ENCODE peak calls at places on chromosomes 4 and X, in seven cellular contexts. One of them, this sample, is unnamed.

GRCh38 chrX:27186671-27187070 is 276.5 kb downstream of the PPP4R3C start:
- DNase-seq in right atrium auricular region: no peak
- DNase-seq in fibroblast of mammary gland: peak; percentile 32
- DNase-seq in kidney: no peak
- DNase-seq in choroid plexus epithelial cell: peak; percentile 54
- DNase-seq in CD8-positive, alpha-beta T cell: peak; percentile 51
- DNase-seq in GM12865: peak; percentile 29
- DNase-seq in this sample: no peak

GRCh38 chrX:135632353-135632752 is 81.1 kb upstream of the CT45A1 start:
- DNase-seq in GM12865: peak; percentile 53
- DNase-seq in choroid plexus epithelial cell: no peak
- DNase-seq in fibroblast of mammary gland: no peak
- DNase-seq in CD8-positive, alpha-beta T cell: no peak
- DNase-seq in kidney: no peak
- DNase-seq in right atrium auricular region: no peak
- DNase-seq in this sample: no peak

GRCh38 chr4:146210890-146211289 is 3.4 kb upstream of the REELD1 start:
- DNase-seq in choroid plexus epithelial cell: no peak
- DNase-seq in fibroblast of mammary gland: no peak
- DNase-seq in GM12865: no peak
- DNase-seq in kidney: no peak
- DNase-seq in right atrium auricular region: no peak
- DNase-seq in CD8-positive, alpha-beta T cell: no peak
- DNase-seq in this sample: no peak

GRCh38 chr4:25861951-25862410 is 807 bp downstream of the SEL1L3 start:
- DNase-seq in kidney: peak; percentile 77
- DNase-seq in GM12865: no peak
- DNase-seq in CD8-positive, alpha-beta T cell: peak; percentile 57
- DNase-seq in right atrium auricular region: no peak
- DNase-seq in choroid plexus epithelial cell: peak; percentile 43
- DNase-seq in fibroblast of mammary gland: peak; percentile 32
- DNase-seq in this sample: no peak

GRCh38 chrX:84501798-84502628 is at the start of gene HDX:
- DNase-seq in GM12865: peak; percentile 46
- DNase-seq in fibroblast of mammary gland: peak; percentile 82
- DNase-seq in kidney: peak; percentile 94
- DNase-seq in choroid plexus epithelial cell: peak; percentile 92
- DNase-seq in CD8-positive, alpha-beta T cell: peak; percentile 72
- DNase-seq in right atrium auricular region: peak; percentile 87
- DNase-seq in this sample: peak; percentile 87

GRCh38 chrX:97322401-97322800 is 438.7 kb downstream of the RPA4 start:
- DNase-seq in right atrium auricular region: no peak
- DNase-seq in CD8-positive, alpha-beta T cell: no peak
- DNase-seq in kidney: no peak
- DNase-seq in GM12865: no peak
- DNase-seq in choroid plexus epithelial cell: peak; percentile 6
- DNase-seq in fibroblast of mammary gland: no peak
- DNase-seq in this sample: no peak

GRCh38 chr4:87882321-87882720 is 49.6 kb downstream of the MEPE start:
- DNase-seq in fibroblast of mammary gland: peak; percentile 52
- DNase-seq in choroid plexus epithelial cell: peak; percentile 50
- DNase-seq in kidney: no peak
- DNase-seq in CD8-positive, alpha-beta T cell: no peak
- DNase-seq in right atrium auricular region: no peak
- DNase-seq in GM12865: no peak
- DNase-seq in this sample: no peak

GRCh38 chr4:159009521-159009920 is 93.4 kb upstream of the RAPGEF2 start:
- DNase-seq in right atrium auricular region: no peak
- DNase-seq in fibroblast of mammary gland: peak; percentile 15
- DNase-seq in choroid plexus epithelial cell: no peak
- DNase-seq in GM12865: no peak
- DNase-seq in kidney: no peak
- DNase-seq in CD8-positive, alpha-beta T cell: no peak
- DNase-seq in this sample: no peak

GRCh38 chr4:163263601-163264000 is 68.8 kb downstream of the NPY1R start:
- DNase-seq in kidney: no peak
- DNase-seq in fibroblast of mammary gland: no peak
- DNase-seq in GM12865: no peak
- DNase-seq in right atrium auricular region: no peak
- DNase-seq in CD8-positive, alpha-beta T cell: no peak
- DNase-seq in choroid plexus epithelial cell: no peak
- DNase-seq in this sample: no peak

GRCh38 chr4:28462766-28463165 is 1602.1 kb downstream of the STIM2 start:
- DNase-seq in right atrium auricular region: no peak
- DNase-seq in GM12865: no peak
- DNase-seq in choroid plexus epithelial cell: no peak
- DNase-seq in CD8-positive, alpha-beta T cell: no peak
- DNase-seq in fibroblast of mammary gland: peak; percentile 33
- DNase-seq in kidney: no peak
- DNase-seq in this sample: no peak

GRCh38 chr4:148648599-148648998 is 206.4 kb upstream of the NR3C2 start:
- DNase-seq in kidney: no peak
- DNase-seq in GM12865: no peak
- DNase-seq in choroid plexus epithelial cell: no peak
- DNase-seq in fibroblast of mammary gland: no peak
- DNase-seq in right atrium auricular region: no peak
- DNase-seq in CD8-positive, alpha-beta T cell: no peak
- DNase-seq in this sample: no peak

DNA sequence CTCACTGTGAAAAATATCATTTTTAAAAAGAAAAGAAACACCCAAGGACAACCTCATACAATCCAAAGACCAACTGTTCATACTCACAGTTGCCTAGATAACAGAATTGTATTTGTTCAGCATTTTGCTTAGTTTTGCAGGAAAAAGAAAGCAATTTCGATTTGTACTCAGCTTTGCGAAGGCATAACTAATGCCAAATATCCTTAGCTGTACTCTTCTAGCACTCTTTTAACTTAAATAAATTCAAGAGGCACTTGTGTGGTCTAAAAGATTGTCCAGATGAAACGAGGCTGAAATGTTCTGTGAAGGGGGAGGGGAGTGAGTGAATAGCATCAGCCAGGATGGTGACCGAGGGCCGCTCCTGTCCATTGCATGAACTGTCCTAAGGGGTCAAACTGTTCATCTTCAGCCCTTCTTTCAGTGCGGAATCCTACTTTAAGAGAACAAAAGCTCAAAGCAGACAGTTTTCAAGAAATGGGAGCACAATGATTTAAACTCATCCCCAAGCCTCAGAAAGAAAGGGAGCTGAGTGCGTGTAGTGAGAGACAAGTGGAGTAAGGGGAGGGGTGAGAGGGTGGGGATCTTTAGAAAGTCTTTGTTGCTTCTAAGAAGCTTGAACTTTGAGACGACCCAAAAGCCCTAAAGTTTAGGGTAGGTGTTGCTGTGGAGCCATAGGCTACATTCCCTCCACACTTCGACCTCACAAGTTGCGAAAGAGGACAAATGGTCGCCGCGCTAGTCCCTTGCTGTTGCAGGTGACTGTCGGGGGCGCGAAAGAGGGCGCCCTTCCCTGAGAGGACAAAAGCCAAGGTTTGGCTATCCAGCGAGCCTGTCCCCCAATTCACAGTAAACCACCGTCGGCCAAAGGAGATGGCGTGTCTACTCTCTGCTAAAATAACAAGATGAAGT is 4.0 kb upstream of the NEUROG2 start:
- DNase-seq in GM12865: peak; percentile 48
- DNase-seq in right atrium auricular region: no peak
- DNase-seq in fibroblast of mammary gland: no peak
- DNase-seq in choroid plexus epithelial cell: no peak
- DNase-seq in CD8-positive, alpha-beta T cell: no peak
- DNase-seq in kidney: no peak
- DNase-seq in this sample: no peak
- H3K4me3 ChIP-seq in GM12865: peak overlapping the region; percentile 61
- H3K4me3 ChIP-seq in right atrium auricular region: no peak overlapping the region
- H3K4me3 ChIP-seq in fibroblast of mammary gland: no peak overlapping the region
- H3K4me3 ChIP-seq in choroid plexus epithelial cell: no peak overlapping the region
- H3K4me3 ChIP-seq in CD8-positive, alpha-beta T cell: no peak overlapping the region
- H3K4me3 ChIP-seq in kidney: no peak overlapping the region
- H3K4me3 ChIP-seq in this sample: no peak overlapping the region

GRCh38 chr4:185143596-185143969 is 517 bp downstream of the SLC25A4 start:
- DNase-seq in GM12865: peak; percentile 46
- DNase-seq in CD8-positive, alpha-beta T cell: no peak
- DNase-seq in kidney: peak; percentile 78
- DNase-seq in fibroblast of mammary gland: no peak
- DNase-seq in right atrium auricular region: no peak
- DNase-seq in choroid plexus epithelial cell: peak; percentile 16
- DNase-seq in this sample: peak; percentile 85
- H3K4me3 ChIP-seq in GM12865: peak overlapping the region; percentile 73
- H3K4me3 ChIP-seq in CD8-positive, alpha-beta T cell: peak overlapping the region; percentile 53
- H3K4me3 ChIP-seq in kidney: peak overlapping the region; percentile 84
- H3K4me3 ChIP-seq in fibroblast of mammary gland: peak overlapping the region; percentile 37
- H3K4me3 ChIP-seq in right atrium auricular region: peak overlapping the region; percentile 66
- H3K4me3 ChIP-seq in choroid plexus epithelial cell: peak overlapping the region; percentile 80
- H3K4me3 ChIP-seq in this sample: peak overlapping the region; percentile 66

DNA sequence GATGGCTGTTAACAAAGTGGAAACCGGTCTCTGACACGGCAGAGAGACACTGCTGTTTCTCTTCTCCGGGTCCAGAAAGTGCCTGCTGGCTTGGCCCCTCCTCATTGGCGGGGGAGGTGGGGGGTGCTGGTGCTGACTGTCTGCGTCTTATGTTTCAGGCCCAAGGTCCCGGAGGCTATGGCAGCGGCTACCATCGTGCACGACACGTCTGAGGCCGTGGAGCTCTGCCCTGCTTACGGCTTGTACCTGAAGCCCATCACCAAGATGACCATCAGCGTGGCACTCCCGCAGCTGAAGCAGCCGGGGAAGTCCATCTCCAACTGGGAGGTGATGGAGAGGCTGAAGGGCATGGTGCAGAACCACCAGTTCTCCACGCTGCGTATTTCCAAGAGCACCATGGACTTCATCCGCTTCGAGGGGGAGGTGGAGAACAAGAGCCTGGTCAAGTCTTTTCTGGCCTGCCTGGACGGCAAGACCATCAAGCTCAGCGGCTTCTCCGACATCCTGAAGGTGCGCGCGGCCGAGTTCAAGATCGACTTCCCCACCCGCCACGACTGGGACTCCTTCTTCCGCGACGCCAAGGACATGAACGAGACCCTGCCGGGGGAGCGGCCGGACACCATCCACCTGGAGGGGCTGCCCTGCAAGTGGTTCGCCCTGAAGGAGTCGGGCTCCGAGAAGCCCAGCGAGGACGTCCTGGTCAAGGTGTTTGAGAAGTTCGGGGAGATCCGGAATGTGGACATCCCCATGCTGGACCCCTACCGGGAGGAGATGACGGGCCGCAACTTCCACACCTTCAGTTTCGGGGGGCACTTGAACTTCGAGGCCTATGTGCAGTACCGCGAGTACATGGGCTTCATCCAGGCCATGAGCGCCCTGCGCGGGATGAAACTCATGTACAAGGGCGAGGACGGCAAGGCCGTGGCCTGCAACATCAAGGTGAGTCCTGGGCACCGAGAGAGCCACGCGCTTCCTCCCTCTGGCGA is 2.2 kb downstream of the AKAP17A start:
- DNase-seq in right atrium auricular region: no peak
- DNase-seq in fibroblast of mammary gland: no peak
- DNase-seq in choroid plexus epithelial cell: peak; percentile 33
- DNase-seq in kidney: no peak
- DNase-seq in CD8-positive, alpha-beta T cell: peak; percentile 46
- DNase-seq in GM12865: no peak
- DNase-seq in this sample: peak; percentile 86
- H3K4me3 ChIP-seq in right atrium auricular region: peak overlapping the region; percentile 99
- H3K4me3 ChIP-seq in fibroblast of mammary gland: peak overlapping the region; percentile 82
- H3K4me3 ChIP-seq in choroid plexus epithelial cell: peak overlapping the region; percentile 89
- H3K4me3 ChIP-seq in kidney: peak overlapping the region; percentile 79
- H3K4me3 ChIP-seq in CD8-positive, alpha-beta T cell: no peak overlapping the region
- H3K4me3 ChIP-seq in GM12865: peak overlapping the region; percentile 86
- H3K4me3 ChIP-seq in this sample: no peak overlapping the region

GRCh38 chr4:68535976-68536375 is 40.1 kb downstream of the UGT2B17 start:
- DNase-seq in GM12865: no peak
- DNase-seq in choroid plexus epithelial cell: no peak
- DNase-seq in right atrium auricular region: no peak
- DNase-seq in CD8-positive, alpha-beta T cell: no peak
- DNase-seq in fibroblast of mammary gland: no peak
- DNase-seq in kidney: no peak
- DNase-seq in this sample: no peak
- H3K4me3 ChIP-seq in GM12865: no peak overlapping the region
- H3K4me3 ChIP-seq in choroid plexus epithelial cell: no peak overlapping the region
- H3K4me3 ChIP-seq in right atrium auricular region: no peak overlapping the region
- H3K4me3 ChIP-seq in CD8-positive, alpha-beta T cell: no peak overlapping the region
- H3K4me3 ChIP-seq in fibroblast of mammary gland: no peak overlapping the region
- H3K4me3 ChIP-seq in kidney: no peak overlapping the region
- H3K4me3 ChIP-seq in this sample: no peak overlapping the region

GRCh38 chr4:189265515-189265914 is 675.2 kb upstream of the FRG1 start:
- DNase-seq in fibroblast of mammary gland: no peak
- DNase-seq in CD8-positive, alpha-beta T cell: no peak
- DNase-seq in GM12865: no peak
- DNase-seq in choroid plexus epithelial cell: no peak
- DNase-seq in kidney: peak; percentile 19
- DNase-seq in right atrium auricular region: no peak
- DNase-seq in this sample: no peak
- H3K4me3 ChIP-seq in fibroblast of mammary gland: no peak overlapping the region
- H3K4me3 ChIP-seq in CD8-positive, alpha-beta T cell: no peak overlapping the region
- H3K4me3 ChIP-seq in GM12865: no peak overlapping the region
- H3K4me3 ChIP-seq in choroid plexus epithelial cell: no peak overlapping the region
- H3K4me3 ChIP-seq in kidney: no peak overlapping the region
- H3K4me3 ChIP-seq in right atrium auricular region: no peak overlapping the region
- H3K4me3 ChIP-seq in this sample: no peak overlapping the region

GRCh38 chr4:5054532-5054931 is 3.3 kb downstream of the STK32B start:
- DNase-seq in choroid plexus epithelial cell: no peak
- DNase-seq in fibroblast of mammary gland: no peak
- DNase-seq in CD8-positive, alpha-beta T cell: no peak
- DNase-seq in right atrium auricular region: no peak
- DNase-seq in kidney: no peak
- DNase-seq in GM12865: no peak
- DNase-seq in this sample: no peak
- H3K4me3 ChIP-seq in choroid plexus epithelial cell: no peak overlapping the region
- H3K4me3 ChIP-seq in fibroblast of mammary gland: no peak overlapping the region
- H3K4me3 ChIP-seq in CD8-positive, alpha-beta T cell: no peak overlapping the region
- H3K4me3 ChIP-seq in right atrium auricular region: no peak overlapping the region
- H3K4me3 ChIP-seq in kidney: no peak overlapping the region
- H3K4me3 ChIP-seq in GM12865: no peak overlapping the region
- H3K4me3 ChIP-seq in this sample: no peak overlapping the region

DNA sequence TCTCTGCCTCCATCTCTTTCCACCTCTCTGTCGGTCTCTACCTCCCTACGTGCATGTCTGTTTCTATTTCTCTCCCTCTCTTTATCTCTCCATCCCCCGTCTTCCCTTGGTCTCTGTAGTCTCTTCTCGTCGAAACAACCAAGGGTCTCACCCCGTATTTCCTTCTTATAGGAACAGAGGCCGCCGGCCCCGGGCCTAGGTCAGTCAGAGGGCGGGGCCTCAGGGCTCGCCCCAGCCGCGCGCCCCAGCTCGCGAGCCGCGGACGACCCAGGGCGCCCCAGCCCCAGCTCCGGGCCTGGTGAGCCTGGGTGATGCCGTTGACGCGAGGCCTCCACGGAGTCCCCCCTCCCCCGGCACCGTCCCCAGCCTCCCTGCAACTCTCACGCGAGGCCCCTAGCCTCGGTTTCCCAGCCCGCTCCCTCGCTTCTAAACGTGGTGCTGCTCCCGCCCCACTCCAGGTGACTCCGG is 6.6 kb downstream of the TIMM17B start:
- DNase-seq in fibroblast of mammary gland: no peak
- DNase-seq in CD8-positive, alpha-beta T cell: no peak
- DNase-seq in GM12865: no peak
- DNase-seq in choroid plexus epithelial cell: no peak
- DNase-seq in right atrium auricular region: no peak
- DNase-seq in kidney: no peak
- DNase-seq in this sample: no peak
- H3K4me3 ChIP-seq in fibroblast of mammary gland: peak overlapping the region; percentile 40
- H3K4me3 ChIP-seq in CD8-positive, alpha-beta T cell: peak overlapping the region; percentile 59
- H3K4me3 ChIP-seq in GM12865: peak overlapping the region; percentile 55
- H3K4me3 ChIP-seq in choroid plexus epithelial cell: peak overlapping the region; percentile 56
- H3K4me3 ChIP-seq in right atrium auricular region: peak overlapping the region; percentile 66
- H3K4me3 ChIP-seq in kidney: peak overlapping the region; percentile 49
- H3K4me3 ChIP-seq in this sample: peak overlapping the region; percentile 66

GRCh38 chr4:138861130-138861529 is 154.5 kb upstream of the NOCT start:
- DNase-seq in CD8-positive, alpha-beta T cell: no peak
- DNase-seq in kidney: no peak
- DNase-seq in right atrium auricular region: no peak
- DNase-seq in GM12865: no peak
- DNase-seq in fibroblast of mammary gland: no peak
- DNase-seq in choroid plexus epithelial cell: peak; percentile 73
- DNase-seq in this sample: no peak
- H3K4me3 ChIP-seq in CD8-positive, alpha-beta T cell: no peak overlapping the region
- H3K4me3 ChIP-seq in kidney: no peak overlapping the region
- H3K4me3 ChIP-seq in right atrium auricular region: no peak overlapping the region
- H3K4me3 ChIP-seq in GM12865: no peak overlapping the region
- H3K4me3 ChIP-seq in fibroblast of mammary gland: no peak overlapping the region
- H3K4me3 ChIP-seq in choroid plexus epithelial cell: no peak overlapping the region
- H3K4me3 ChIP-seq in this sample: no peak overlapping the region